ENCODE peak calls at places on chromosomes 1 and 21, in eight cellular contexts. Y is PC-9; C is iPS DF 6.9; B is GM23248; G is stomach; L is CD8-positive, alpha-beta T cell; F is heart left ventricle; R is H9. I is an unnamed sample.

GRCh38 chr1:37509181-37509580 is 5.4 kb downstream of the MEAF6 start:
- DNase-seq in F (no peak), G (no peak), C (no peak), R (no peak), L (no peak), Y (no peak), B (peak), I (no peak)

GRCh38 chr1:113714606-113715269 is 44.5 kb downstream of the PHTF1 start:
- DNase-seq in F (no peak), R (no peak), B (no peak), L (no peak), Y (no peak), G (no peak), C (no peak), I (no peak)

GRCh38 chr1:27607239-27607804 is 3.4 kb upstream of the AHDC1 start:
- DNase-seq in L (no peak), F (no peak), G (no peak), R (peak), B (no peak), Y (no peak), C (no peak), I (no peak)

GRCh38 chr1:32991386-32991785 is 26.8 kb upstream of the RNF19B start:
- DNase-seq in R (no peak), C (no peak), Y (no peak), B (no peak), G (no peak), F (no peak), L (no peak), I (no peak)

GRCh38 chr1:99943238-99943794 is 26.5 kb upstream of the SLC35A3 start:
- DNase-seq in F (no peak), G (no peak), R (no peak), L (no peak), B (peak), C (no peak), Y (peak), I (no peak)

GRCh38 chr1:198656500-198656932 is 17.7 kb downstream of the PTPRC start:
- DNase-seq in G (peak), B (no peak), F (no peak), L (peak), R (no peak), C (no peak), Y (peak), I (no peak)

GRCh38 chr1:1433804-1434130 is 1.7 kb upstream of the VWA1 start:
- DNase-seq in R (no peak), F (peak), B (peak), G (peak), Y (peak), L (no peak), C (no peak), I (no peak)

GRCh38 chr1:214857716-214858115 is 224.8 kb upstream of the KCNK2 start:
- DNase-seq in Y (no peak), L (no peak), R (no peak), G (no peak), F (no peak), C (no peak), B (peak), I (no peak)

GRCh38 chr21:22106720-22107410 is 1108.7 kb downstream of the NCAM2 start:
- DNase-seq in C (no peak), F (no peak), Y (no peak), R (no peak), B (no peak), G (no peak), L (no peak), I (no peak)

GRCh38 chr1:8763888-8764287 is 53.6 kb downstream of the RERE start:
- DNase-seq in B (no peak), F (peak), G (no peak), Y (no peak), C (no peak), L (no peak), R (peak), I (no peak)

GRCh38 chr21:35120631-35121180 is 71.6 kb upstream of the RUNX1 start:
- DNase-seq in G (no peak), L (no peak), F (no peak), R (no peak), B (no peak), C (no peak), Y (no peak), I (no peak)

GRCh38 chr1:30762931-30763653 is 5.5 kb upstream of the LAPTM5 start:
- DNase-seq in R (no peak), G (no peak), B (no peak), Y (no peak), F (no peak), C (no peak), L (no peak), I (no peak)

GRCh38 chr21:33132054-33132453 is 62.1 kb downstream of the OLIG1 start:
- DNase-seq in G (no peak), R (no peak), F (no peak), C (no peak), L (no peak), B (no peak), Y (no peak), I (no peak)

GRCh38 chr1:14910947-14911721 is 242.4 kb upstream of the TMEM51 start:
- DNase-seq in Y (peak), F (no peak), G (no peak), R (no peak), B (peak), L (no peak), C (no peak), I (no peak)

GRCh38 chr1:204852854-204853253 is 17.8 kb upstream of the NFASC start:
- DNase-seq in F (no peak), Y (no peak), R (no peak), L (no peak), B (no peak), G (no peak), C (no peak), I (no peak)

GRCh38 chr1:196361112-196361714 is 247.0 kb downstream of the KCNT2 start:
- DNase-seq in C (no peak), Y (no peak), F (no peak), B (peak), L (no peak), R (no peak), G (no peak), I (no peak)

GRCh38 chr1:39508266-39508665 is 16.8 kb downstream of the BMP8A start:
- DNase-seq in Y (no peak), F (no peak), B (no peak), R (no peak), G (no peak), C (no peak), L (no peak), I (no peak)

GRCh38 chr1:20574686-20575543 is 14.0 kb upstream of the CDA start:
- DNase-seq in B (peak), C (no peak), Y (no peak), F (peak), L (peak), R (peak), G (peak), I (no peak)

GRCh38 chr1:29655145-29655544 is 418.8 kb downstream of the PTPRU start:
- DNase-seq in L (no peak), G (peak), R (no peak), B (no peak), Y (no peak), F (no peak), C (no peak), I (no peak)

GRCh38 chr1:15911141-15911540 is 63.6 kb downstream of the SPEN start:
- DNase-seq in F (no peak), C (no peak), B (no peak), Y (no peak), L (no peak), G (no peak), R (no peak), I (no peak)

GRCh38 chr1:66353207-66353606 is 180.7 kb upstream of the SGIP1 start:
- DNase-seq in L (no peak), Y (no peak), F (no peak), B (no peak), R (peak), G (no peak), C (no peak), I (peak)

GRCh38 chr1:67958472-67958871 is 92.0 kb downstream of the DIRAS3 start:
- DNase-seq in C (no peak), G (no peak), Y (no peak), L (no peak), B (no peak), F (no peak), R (no peak), I (no peak)

GRCh38 chr1:203185585-203185984 is 919 bp downstream of the CHI3L1 start:
- DNase-seq in C (no peak), R (no peak), L (no peak), Y (no peak), F (no peak), B (no peak), G (no peak), I (no peak)

GRCh38 chr1:77036560-77036959 is 169.3 kb downstream of the ST6GALNAC5 start:
- DNase-seq in L (no peak), B (peak), F (no peak), R (no peak), G (no peak), C (no peak), Y (no peak), I (no peak)

GRCh38 chr1:17084787-17085186 is 31.0 kb upstream of the SDHB start:
- DNase-seq in L (no peak), Y (no peak), B (no peak), C (no peak), G (no peak), R (no peak), F (no peak), I (no peak)

GRCh38 chr1:154940213-154940879 is 3.8 kb upstream of the PMVK start:
- DNase-seq in C (no peak), B (no peak), G (no peak), R (no peak), Y (no peak), F (no peak), L (no peak), I (no peak)

GRCh38 chr1:205615789-205616188 is 16.0 kb downstream of the ELK4 start:
- DNase-seq in B (no peak), R (no peak), F (no peak), G (no peak), L (no peak), C (no peak), Y (no peak), I (no peak)

GRCh38 chr1:2803931-2804627 is 2.6 kb upstream of the TTC34 start:
- DNase-seq in F (no peak), B (no peak), Y (no peak), C (no peak), L (no peak), G (no peak), R (no peak), I (no peak)

GRCh38 chr1:51061231-51061943 is 40.6 kb upstream of the C1orf185 start:
- DNase-seq in C (no peak), B (peak), F (no peak), R (no peak), G (no peak), Y (no peak), L (no peak), I (no peak)

GRCh38 chr21:8989883-8990325 is 1531.5 kb upstream of the TPTE start:
- DNase-seq in Y (peak), F (no peak), G (no peak), B (no peak), L (no peak), R (no peak), C (peak), I (no peak)

GRCh38 chr1:26626994-26627393 is 68.8 kb upstream of the ARID1A start:
- DNase-seq in C (no peak), B (peak), R (no peak), Y (no peak), G (no peak), F (no peak), L (no peak), I (no peak)

GRCh38 chr1:16348414-16349182 is 3.7 kb downstream of the FBXO42 start:
- DNase-seq in R (no peak), B (peak), G (no peak), F (no peak), Y (peak), C (no peak), L (no peak), I (no peak)

GRCh38 chr21:44199448-44199847 is 41.3 kb downstream of the ICOSLG start:
- DNase-seq in R (peak), F (no peak), G (peak), Y (no peak), C (no peak), L (no peak), B (peak), I (no peak)

GRCh38 chr1:4653796-4654715 is at the start of gene AJAP1:
- DNase-seq in F (no peak), R (peak), G (no peak), B (no peak), C (no peak), L (no peak), Y (no peak), I (peak)

GRCh38 chr1:231157311-231157710 is 4.5 kb upstream of the TRIM67 start:
- DNase-seq in L (no peak), G (no peak), R (no peak), Y (no peak), C (no peak), B (no peak), F (no peak), I (no peak)

GRCh38 chr1:19442150-19443096 is 42.9 kb downstream of the CAPZB start:
- DNase-seq in R (no peak), Y (no peak), G (no peak), B (peak), C (no peak), F (no peak), L (no peak), I (no peak)

GRCh38 chr1:201602413-201603265 is 63.7 kb downstream of the NAV1 start:
- DNase-seq in R (no peak), G (no peak), C (no peak), B (peak), Y (no peak), F (no peak), L (no peak), I (no peak)

GRCh38 chr1:201181726-201182125 is 8.9 kb upstream of the IGFN1 start:
- DNase-seq in L (no peak), Y (no peak), C (no peak), G (no peak), B (no peak), R (no peak), F (no peak), I (no peak)

GRCh38 chr1:197920345-197921117 is 3.4 kb downstream of the LHX9 start:
- DNase-seq in C (no peak), G (no peak), F (no peak), Y (no peak), L (no peak), B (no peak), R (no peak), I (no peak)

GRCh38 chr1:228359613-228360532 is 46.8 kb downstream of the TRIM11 start:
- DNase-seq in R (no peak), F (no peak), G (no peak), L (no peak), Y (no peak), B (no peak), C (no peak), I (no peak)

GRCh38 chr1:228358764-228359612 is 47.6 kb downstream of the TRIM11 start:
- DNase-seq in F (no peak), B (no peak), R (no peak), C (no peak), Y (no peak), G (no peak), L (no peak), I (no peak)

GRCh38 chr1:228360533-228361313 is 45.9 kb downstream of the TRIM11 start:
- DNase-seq in F (no peak), Y (no peak), B (no peak), G (no peak), L (no peak), C (no peak), R (no peak), I (no peak)

GRCh38 chr1:228361314-228362140 is 45.1 kb downstream of the TRIM11 start:
- DNase-seq in B (no peak), L (no peak), R (no peak), F (no peak), Y (no peak), C (no peak), G (no peak), I (no peak)

DNA sequence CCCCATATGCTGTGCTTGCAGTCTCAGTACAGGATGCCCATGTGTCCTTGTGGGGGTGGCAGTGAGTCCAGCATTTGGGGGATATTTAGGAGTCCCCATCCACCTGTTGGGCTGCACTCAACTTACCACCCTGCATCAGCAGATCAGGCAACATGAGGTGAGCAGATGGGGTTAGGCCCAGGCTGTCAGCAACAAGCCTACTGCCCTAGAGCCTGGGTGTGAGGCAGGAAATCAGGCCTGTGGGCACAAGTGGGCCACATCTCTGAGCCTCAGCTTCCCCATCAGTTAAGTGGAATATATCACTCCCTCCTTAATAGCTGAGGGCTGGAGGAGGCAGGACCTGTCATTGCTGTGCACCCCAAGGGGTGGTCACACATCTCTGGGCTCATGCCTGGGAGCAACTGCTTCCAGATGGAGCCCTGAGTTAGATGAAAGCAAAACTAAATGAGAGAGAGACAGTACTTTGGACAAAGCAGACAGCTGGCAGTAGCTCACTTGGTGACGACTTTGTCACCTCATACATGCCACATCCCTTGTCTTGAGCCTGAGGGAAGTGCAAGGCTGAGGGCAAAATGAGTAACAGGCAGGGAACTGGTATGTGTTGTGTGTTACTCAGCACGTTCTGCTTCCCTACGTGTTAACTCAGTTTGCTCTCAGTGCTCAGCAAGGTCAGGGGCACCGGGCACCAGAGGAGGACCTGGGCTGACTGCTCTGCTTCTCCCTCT is 48.4 kb downstream of the TRIM11 start:
- DNase-seq in C (no peak), L (no peak), R (no peak), B (peak), F (no peak), G (no peak), Y (no peak), I (no peak)
- H3K27ac ChIP-seq in C (no peak), L (no peak), R (no peak), B (no peak), F (peak), G (no peak), Y (no peak), I (no peak)

GRCh38 chr21:46660505-46660904 is 25.0 kb downstream of the PRMT2 start:
- DNase-seq in B (no peak), Y (no peak), F (no peak), R (no peak), L (no peak), G (no peak), C (no peak), I (no peak)

GRCh38 chr21:46662367-46662654 is 26.8 kb downstream of the PRMT2 start:
- DNase-seq in F (no peak), Y (no peak), R (no peak), C (no peak), B (no peak), L (no peak), G (no peak), I (no peak)

GRCh38 chr21:46661211-46661625 is 25.7 kb downstream of the PRMT2 start:
- DNase-seq in B (peak), R (peak), C (no peak), G (peak), Y (no peak), F (peak), L (peak), I (peak)

GRCh38 chr21:46662765-46663500 is 27.5 kb downstream of the PRMT2 start:
- DNase-seq in B (peak), C (no peak), F (no peak), R (no peak), Y (no peak), L (no peak), G (no peak), I (no peak)

GRCh38 chr21:46661627-46662366 is 26.3 kb downstream of the PRMT2 start:
- DNase-seq in R (no peak), G (no peak), L (no peak), B (no peak), Y (no peak), C (no peak), F (no peak), I (no peak)
- H3K27ac ChIP-seq in R (no peak), G (no peak), L (no peak), B (peak), Y (no peak), C (no peak), F (peak), I (no peak)

GRCh38 chr1:110477445-110477957 is 26.6 kb downstream of the PROK1 start:
- DNase-seq in G (no peak), R (peak), F (no peak), Y (peak), C (no peak), B (no peak), L (no peak), I (no peak)
- H3K27ac ChIP-seq in G (peak), R (no peak), F (no peak), Y (peak), C (no peak), B (no peak), L (no peak), I (no peak)

DNA sequence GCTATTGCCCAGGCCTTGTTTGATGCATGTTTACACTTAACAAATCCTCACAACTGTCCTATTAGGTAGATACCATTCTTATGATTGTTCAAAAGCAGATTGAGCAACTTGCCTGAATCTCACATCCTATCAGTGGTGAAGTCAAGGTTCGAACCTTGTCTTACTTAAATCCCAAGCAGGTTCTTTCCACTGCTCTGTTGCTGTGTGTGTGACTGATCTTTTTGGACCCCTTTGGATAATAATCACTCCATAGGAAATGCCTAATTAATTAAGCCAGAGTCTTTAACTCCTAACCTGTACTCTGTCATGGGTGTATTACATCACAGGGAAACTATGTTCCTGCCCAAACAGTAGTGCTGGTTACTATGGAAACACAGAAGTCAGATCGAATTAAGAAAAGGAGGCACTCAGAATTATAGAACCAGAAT is 84.2 kb downstream of the SPATA46 start:
- DNase-seq in R (no peak), G (no peak), Y (peak), F (no peak), C (no peak), L (no peak), B (peak), I (no peak)
- H3K27ac ChIP-seq in R (no peak), G (no peak), Y (peak), F (no peak), C (no peak), L (no peak), B (no peak), I (no peak)

I was measured in caudate nucleus.